ENCODE peak calls at places on chromosome 4, in eight cellular contexts. One of them, this sample, is unnamed. For H3K36me3, the result is how much of the 10 kb centered on the place peaks cover.

GRCh38 chr4:54276633-54277426 is 47.7 kb downstream of the PDGFRA start:
- DNase-seq in body of pancreas: no peak
- DNase-seq in IMR-90: no peak
- DNase-seq in heart left ventricle: no peak
- DNase-seq in transverse colon: no peak
- DNase-seq in spleen: no peak
- DNase-seq in HCT116: no peak
- DNase-seq in uterus: no peak
- DNase-seq in this sample: no peak

GRCh38 chr4:7739918-7740865 is 199.5 kb downstream of the AFAP1 start:
- DNase-seq in body of pancreas: no peak
- DNase-seq in IMR-90: no peak
- DNase-seq in heart left ventricle: no peak
- DNase-seq in transverse colon: no peak
- DNase-seq in spleen: no peak
- DNase-seq in HCT116: no peak
- DNase-seq in uterus: no peak
- DNase-seq in this sample: no peak

GRCh38 chr4:30256105-30256828 is 463.9 kb upstream of the PCDH7 start:
- DNase-seq in body of pancreas: no peak
- DNase-seq in IMR-90: no peak
- DNase-seq in heart left ventricle: no peak
- DNase-seq in transverse colon: no peak
- DNase-seq in spleen: no peak
- DNase-seq in HCT116: no peak
- DNase-seq in uterus: no peak
- DNase-seq in this sample: no peak

GRCh38 chr4:162782778-162783507 is 383.7 kb downstream of the NAF1 start:
- DNase-seq in body of pancreas: no peak
- DNase-seq in IMR-90: no peak
- DNase-seq in heart left ventricle: no peak
- DNase-seq in transverse colon: no peak
- DNase-seq in spleen: no peak
- DNase-seq in HCT116: no peak
- DNase-seq in uterus: no peak
- DNase-seq in this sample: no peak

GRCh38 chr4:168886361-168886760 is 123.7 kb downstream of the CBR4 start:
- DNase-seq in body of pancreas: no peak
- DNase-seq in IMR-90: peak
- DNase-seq in heart left ventricle: no peak
- DNase-seq in transverse colon: no peak
- DNase-seq in spleen: no peak
- DNase-seq in HCT116: peak
- DNase-seq in uterus: no peak
- DNase-seq in this sample: no peak

GRCh38 chr4:7559741-7560376 is 125.1 kb upstream of the PSAPL1 start:
- DNase-seq in body of pancreas: peak
- DNase-seq in IMR-90: no peak
- DNase-seq in heart left ventricle: no peak
- DNase-seq in transverse colon: no peak
- DNase-seq in spleen: no peak
- DNase-seq in HCT116: no peak
- DNase-seq in uterus: no peak
- DNase-seq in this sample: no peak

GRCh38 chr4:25697516-25697915 is 41.9 kb downstream of the SLC34A2 start:
- DNase-seq in body of pancreas: no peak
- DNase-seq in IMR-90: no peak
- DNase-seq in heart left ventricle: no peak
- DNase-seq in transverse colon: no peak
- DNase-seq in spleen: no peak
- DNase-seq in HCT116: no peak
- DNase-seq in uterus: no peak
- DNase-seq in this sample: no peak

GRCh38 chr4:30716671-30717207 is 3.4 kb upstream of the PCDH7 start:
- DNase-seq in body of pancreas: no peak
- DNase-seq in IMR-90: no peak
- DNase-seq in heart left ventricle: no peak
- DNase-seq in transverse colon: no peak
- DNase-seq in spleen: no peak
- DNase-seq in HCT116: no peak
- DNase-seq in uterus: no peak
- DNase-seq in this sample: no peak

GRCh38 chr4:147994491-147995385 is 262.9 kb downstream of the ARHGAP10 start:
- DNase-seq in body of pancreas: no peak
- DNase-seq in IMR-90: peak
- DNase-seq in heart left ventricle: no peak
- DNase-seq in transverse colon: no peak
- DNase-seq in spleen: no peak
- DNase-seq in HCT116: no peak
- DNase-seq in uterus: no peak
- DNase-seq in this sample: no peak

GRCh38 chr4:24924309-24924781 is 11.5 kb upstream of the CCDC149 start:
- DNase-seq in body of pancreas: no peak
- DNase-seq in IMR-90: peak
- DNase-seq in heart left ventricle: no peak
- DNase-seq in transverse colon: no peak
- DNase-seq in spleen: no peak
- DNase-seq in HCT116: no peak
- DNase-seq in uterus: no peak
- DNase-seq in this sample: no peak

GRCh38 chr4:54440394-54441223 is 211.5 kb downstream of the PDGFRA start:
- DNase-seq in body of pancreas: no peak
- DNase-seq in IMR-90: peak
- DNase-seq in heart left ventricle: no peak
- DNase-seq in transverse colon: no peak
- DNase-seq in spleen: no peak
- DNase-seq in HCT116: peak
- DNase-seq in uterus: no peak
- DNase-seq in this sample: no peak

GRCh38 chr4:22667332-22667731 is 25.4 kb upstream of the GBA3 start:
- DNase-seq in body of pancreas: no peak
- DNase-seq in IMR-90: no peak
- DNase-seq in heart left ventricle: no peak
- DNase-seq in transverse colon: no peak
- DNase-seq in spleen: no peak
- DNase-seq in HCT116: no peak
- DNase-seq in uterus: no peak
- DNase-seq in this sample: no peak

GRCh38 chr4:182827166-182827565 is 90.0 kb downstream of the DCTD start:
- DNase-seq in body of pancreas: no peak
- DNase-seq in IMR-90: no peak
- DNase-seq in heart left ventricle: no peak
- DNase-seq in transverse colon: no peak
- DNase-seq in spleen: no peak
- DNase-seq in HCT116: no peak
- DNase-seq in uterus: no peak
- DNase-seq in this sample: no peak

GRCh38 chr4:55545133-55545532 is 1.6 kb downstream of the CLOCK start:
- DNase-seq in body of pancreas: no peak
- DNase-seq in IMR-90: peak
- DNase-seq in heart left ventricle: no peak
- DNase-seq in transverse colon: no peak
- DNase-seq in spleen: no peak
- DNase-seq in HCT116: peak
- DNase-seq in uterus: no peak
- DNase-seq in this sample: no peak

GRCh38 chr4:6071959-6072720 is 53.9 kb upstream of the C4orf50 start:
- DNase-seq in body of pancreas: peak
- DNase-seq in IMR-90: no peak
- DNase-seq in heart left ventricle: no peak
- DNase-seq in transverse colon: no peak
- DNase-seq in spleen: no peak
- DNase-seq in HCT116: no peak
- DNase-seq in uterus: no peak
- DNase-seq in this sample: no peak

GRCh38 chr4:128220286-128221235 is 67.1 kb downstream of the PGRMC2 start:
- DNase-seq in body of pancreas: no peak
- DNase-seq in IMR-90: peak
- DNase-seq in heart left ventricle: no peak
- DNase-seq in transverse colon: no peak
- DNase-seq in spleen: no peak
- DNase-seq in HCT116: peak
- DNase-seq in uterus: no peak
- DNase-seq in this sample: no peak

GRCh38 chr4:55543858-55544257 is 2.9 kb downstream of the CLOCK start:
- DNase-seq in body of pancreas: no peak
- DNase-seq in IMR-90: peak
- DNase-seq in heart left ventricle: no peak
- DNase-seq in transverse colon: no peak
- DNase-seq in spleen: no peak
- DNase-seq in HCT116: peak
- DNase-seq in uterus: no peak
- DNase-seq in this sample: no peak

GRCh38 chr4:37995299-37995821 is 35.2 kb downstream of the PTTG2 start:
- DNase-seq in body of pancreas: no peak
- DNase-seq in IMR-90: no peak
- DNase-seq in heart left ventricle: no peak
- DNase-seq in transverse colon: no peak
- DNase-seq in spleen: no peak
- DNase-seq in HCT116: no peak
- DNase-seq in uterus: no peak
- DNase-seq in this sample: no peak

GRCh38 chr4:169815606-169816005 is 57.9 kb upstream of the HPF1 start:
- DNase-seq in body of pancreas: no peak
- DNase-seq in IMR-90: peak
- DNase-seq in heart left ventricle: no peak
- DNase-seq in transverse colon: no peak
- DNase-seq in spleen: no peak
- DNase-seq in HCT116: no peak
- DNase-seq in uterus: no peak
- DNase-seq in this sample: no peak

DNA sequence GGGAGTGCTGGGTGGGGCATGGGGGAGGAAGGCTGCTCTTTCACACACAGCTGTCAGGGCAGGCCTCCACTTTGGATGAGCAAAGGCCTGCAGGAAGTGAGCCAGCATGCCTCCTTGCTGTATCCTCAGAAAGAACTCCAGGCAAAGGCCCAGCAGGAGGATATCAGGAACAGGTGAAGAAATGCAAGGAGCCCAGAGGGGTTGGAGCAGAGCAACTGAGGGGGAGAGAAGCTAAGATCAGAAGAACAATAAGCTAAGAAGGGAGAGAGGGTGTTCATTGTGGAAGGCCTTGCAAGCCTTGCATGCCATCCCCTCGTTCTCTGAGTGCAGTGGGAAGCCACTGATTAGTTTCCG is 115.1 kb downstream of the CAMK2D start:
- DNase-seq in body of pancreas: peak
- DNase-seq in IMR-90: peak
- DNase-seq in heart left ventricle: no peak
- DNase-seq in transverse colon: peak
- DNase-seq in spleen: no peak
- DNase-seq in HCT116: peak
- DNase-seq in uterus: no peak
- DNase-seq in this sample: peak
- H3K27ac ChIP-seq in body of pancreas: peak
- H3K27ac ChIP-seq in IMR-90: no peak
- H3K27ac ChIP-seq in heart left ventricle: peak
- H3K27ac ChIP-seq in transverse colon: peak
- H3K27ac ChIP-seq in spleen: peak
- H3K27ac ChIP-seq in HCT116: peak
- H3K27ac ChIP-seq in uterus: no peak
- H3K27ac ChIP-seq in this sample: peak

GRCh38 chr4:143339497-143339896 is 2.8 kb downstream of the GAB1 start:
- DNase-seq in body of pancreas: no peak
- DNase-seq in IMR-90: no peak
- DNase-seq in heart left ventricle: no peak
- DNase-seq in transverse colon: no peak
- DNase-seq in spleen: no peak
- DNase-seq in HCT116: no peak
- DNase-seq in uterus: no peak
- DNase-seq in this sample: no peak

GRCh38 chr4:143335979-143336827 is 473 bp upstream of the GAB1 start:
- DNase-seq in body of pancreas: peak
- DNase-seq in IMR-90: peak
- DNase-seq in heart left ventricle: peak
- DNase-seq in transverse colon: peak
- DNase-seq in spleen: peak
- DNase-seq in HCT116: no peak
- DNase-seq in uterus: peak
- DNase-seq in this sample: peak

GRCh38 chr4:143338313-143338712 is 1.6 kb downstream of the GAB1 start:
- DNase-seq in body of pancreas: no peak
- DNase-seq in IMR-90: no peak
- DNase-seq in heart left ventricle: no peak
- DNase-seq in transverse colon: no peak
- DNase-seq in spleen: no peak
- DNase-seq in HCT116: no peak
- DNase-seq in uterus: no peak
- DNase-seq in this sample: no peak

GRCh38 chr4:143337600-143338287 is 1.1 kb downstream of the GAB1 start:
- DNase-seq in body of pancreas: peak
- DNase-seq in IMR-90: peak
- DNase-seq in heart left ventricle: peak
- DNase-seq in transverse colon: peak
- DNase-seq in spleen: no peak
- DNase-seq in HCT116: no peak
- DNase-seq in uterus: peak
- DNase-seq in this sample: peak

GRCh38 chr4:143336828-143337599 is at the start of gene GAB1:
- DNase-seq in body of pancreas: peak
- DNase-seq in IMR-90: peak
- DNase-seq in heart left ventricle: peak
- DNase-seq in transverse colon: peak
- DNase-seq in spleen: peak
- DNase-seq in HCT116: no peak
- DNase-seq in uterus: peak
- DNase-seq in this sample: peak
- TF ChIP-seq POLR2A in body of pancreas: peak
- TF ChIP-seq POLR2A in IMR-90: no peak
- TF ChIP-seq POLR2A in heart left ventricle: no peak
- TF ChIP-seq POLR2A in transverse colon: peak
- TF ChIP-seq POLR2A in spleen: peak
- TF ChIP-seq POLR2A in HCT116: no peak
- TF ChIP-seq POLR2A in uterus: peak
- TF ChIP-seq POLR2A in this sample: peak

DNA sequence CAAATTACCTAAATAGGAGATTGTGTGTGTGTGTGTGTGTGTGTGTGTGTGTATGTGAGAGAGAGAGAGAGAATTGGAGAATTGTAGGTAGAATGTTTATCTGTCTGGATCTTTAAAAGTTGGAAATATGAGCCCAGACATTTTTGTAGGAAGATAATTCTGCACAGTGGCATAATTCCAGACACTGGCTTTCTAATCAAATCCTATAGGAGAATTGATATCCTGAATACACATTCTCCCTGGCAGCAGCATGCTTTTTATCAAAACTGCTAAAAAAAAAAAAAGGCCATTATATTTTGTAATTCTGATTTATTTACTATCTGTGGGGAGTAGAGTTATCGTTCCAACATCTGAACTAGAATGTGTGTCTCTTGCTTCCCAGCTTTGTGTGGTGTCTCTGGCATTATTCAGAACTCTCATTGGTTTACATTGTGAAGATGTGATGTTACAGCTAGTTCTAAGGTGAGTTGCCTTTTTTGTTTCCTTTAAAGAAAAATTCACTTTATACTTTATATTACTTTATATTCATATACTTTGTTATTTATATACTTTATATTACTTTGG is 122.4 kb downstream of the GATB start:
- DNase-seq in body of pancreas: no peak
- DNase-seq in IMR-90: no peak
- DNase-seq in heart left ventricle: no peak
- DNase-seq in transverse colon: no peak
- DNase-seq in spleen: no peak
- DNase-seq in HCT116: no peak
- DNase-seq in uterus: no peak
- DNase-seq in this sample: no peak
- H3K36me3 ChIP-seq in body of pancreas: under half
- H3K36me3 ChIP-seq in IMR-90: under half
- H3K36me3 ChIP-seq in heart left ventricle: under half
- H3K36me3 ChIP-seq in transverse colon: under half
- H3K36me3 ChIP-seq in spleen: under half
- H3K36me3 ChIP-seq in HCT116: under half
- H3K36me3 ChIP-seq in uterus: under half
- H3K36me3 ChIP-seq in this sample: under half

GRCh38 chr4:134622194-134622593 is 420.6 kb upstream of the PABPC4L start:
- DNase-seq in body of pancreas: no peak
- DNase-seq in IMR-90: no peak
- DNase-seq in heart left ventricle: no peak
- DNase-seq in transverse colon: no peak
- DNase-seq in spleen: no peak
- DNase-seq in HCT116: no peak
- DNase-seq in uterus: no peak
- DNase-seq in this sample: no peak
- H3K27ac ChIP-seq in body of pancreas: peak
- H3K27ac ChIP-seq in IMR-90: no peak
- H3K27ac ChIP-seq in heart left ventricle: no peak
- H3K27ac ChIP-seq in transverse colon: peak
- H3K27ac ChIP-seq in spleen: no peak
- H3K27ac ChIP-seq in HCT116: no peak
- H3K27ac ChIP-seq in uterus: no peak
- H3K27ac ChIP-seq in this sample: no peak